ENCODE peak calls at places on chromosomes 6 and 20, in five cellular contexts. T, A, V, O and C are unnamed samples.

GRCh38 chr20:57795347-57795697 is 85.5 kb upstream of the PMEPA1 start:
- DNase-seq in T (no peak), A (no peak), V (peak), O (no peak), C (no peak)

GRCh38 chr20:57389695-57390603 is 1.2 kb upstream of the RBM38 start:
- DNase-seq in T (no peak), A (no peak), V (no peak), O (peak), C (no peak)

GRCh38 chr6:137488736-137489409 is 5.3 kb downstream of the OLIG3 start:
- DNase-seq in T (no peak), A (no peak), V (no peak), O (no peak), C (no peak)

GRCh38 chr20:31595654-31596411 is 9.3 kb upstream of the ID1 start:
- DNase-seq in T (peak), A (peak), V (peak), O (no peak), C (peak)

GRCh38 chr6:32993363-32993973 is 15.9 kb downstream of the HLA-DOA start:
- DNase-seq in T (no peak), A (no peak), V (no peak), O (no peak), C (no peak)

GRCh38 chr20:53901064-53901463 is 169.3 kb downstream of the BCAS1 start:
- DNase-seq in T (no peak), A (no peak), V (no peak), O (no peak), C (peak)

GRCh38 chr6:128238248-128238647 is 282.2 kb downstream of the PTPRK start:
- DNase-seq in T (peak), A (no peak), V (no peak), O (no peak), C (no peak)

GRCh38 chr20:4074877-4075455 is 59.6 kb upstream of the RNF24 start:
- DNase-seq in T (no peak), A (no peak), V (no peak), O (no peak), C (no peak)

GRCh38 chr6:9095671-9096260 is 660.4 kb upstream of the SLC35B3 start:
- DNase-seq in T (no peak), A (no peak), V (no peak), O (no peak), C (no peak)

GRCh38 chr20:44174996-44175766 is 11.8 kb downstream of the JPH2 start:
- DNase-seq in T (no peak), A (no peak), V (no peak), O (no peak), C (no peak)

GRCh38 chr20:21618697-21619421 is 86.6 kb upstream of the PAX1 start:
- DNase-seq in T (no peak), A (no peak), V (no peak), O (no peak), C (no peak)

GRCh38 chr20:40651121-40651520 is 37.9 kb downstream of the MAFB start:
- DNase-seq in T (no peak), A (no peak), V (peak), O (no peak), C (peak)